ENCODE peak calls at places on chromosomes 4 and X, in four cellular contexts. M is HepG2, L is GM12878, J is H1. S is an unnamed sample.
A peak's percentile ranks its signal among the peaks of the same experiment; 100 is the strongest.

GRCh38 chr4:142707397-142707796 is 138.7 kb downstream of the INPP4B start:
- DNase-seq in M (no peak), L (no peak), J (no peak), S (no peak)

GRCh38 chrX:20237864-20238263 is 28.8 kb downstream of the RPS6KA3 start:
- DNase-seq in M (no peak), L (no peak), J (no peak), S (no peak)

GRCh38 chr4:109588176-109588575 is 28.1 kb downstream of the MCUB start:
- DNase-seq in M (no peak), L (peak; percentile 58), J (no peak), S (no peak)

GRCh38 chrX:107823456-107823855 is 2.2 kb upstream of the MID2 start:
- DNase-seq in M (no peak), L (no peak), J (no peak), S (no peak)

GRCh38 chr4:140071806-140072205 is 82.2 kb downstream of the MAML3 start:
- DNase-seq in M (no peak), L (peak; percentile 35), J (no peak), S (no peak)

GRCh38 chr4:155952546-155952945 is 1.1 kb downstream of the CTSO start:
- DNase-seq in M (no peak), L (no peak), J (no peak), S (no peak)

GRCh38 chr4:83644677-83645639 is 109.0 kb downstream of the GPAT3 start:
- DNase-seq in M (peak; percentile 52), L (peak; percentile 28), J (no peak), S (peak; percentile 66)

GRCh38 chrX:102712967-102713677 is 874 bp downstream of the GPRASP2 start:
- DNase-seq in M (no peak), L (no peak), J (no peak), S (peak; percentile 33)

GRCh38 chrX:119624951-119625668 is 18.9 kb upstream of the NKRF start:
- DNase-seq in M (no peak), L (no peak), J (no peak), S (no peak)

GRCh38 chr4:137124278-137124932 is 407.9 kb downstream of the PCDH18 start:
- DNase-seq in M (peak; percentile 17), L (peak; percentile 1), J (no peak), S (no peak)

GRCh38 chr4:153140294-153140693 is 63.9 kb upstream of the TRIM2 start:
- DNase-seq in M (no peak), L (no peak), J (no peak), S (no peak)

GRCh38 chr4:3572363-3572762 is 40.1 kb upstream of the LRPAP1 start:
- DNase-seq in M (no peak), L (no peak), J (no peak), S (no peak)

GRCh38 chrX:15349046-15349445 is 13.7 kb upstream of the PIGA start:
- DNase-seq in M (peak; percentile 55), L (no peak), J (no peak), S (peak; percentile 69)

GRCh38 chrX:111270339-111270738 is at the start of gene CAPN6:
- DNase-seq in M (no peak), L (no peak), J (peak; percentile 27), S (no peak)

GRCh38 chrX:15683193-15683592 is 18.6 kb upstream of the CLTRN start:
- DNase-seq in M (no peak), L (no peak), J (no peak), S (peak; percentile 9)

GRCh38 chr4:154928640-154929257 is 147.7 kb downstream of the RBM46 start:
- DNase-seq in M (peak; percentile 32), L (no peak), J (peak; percentile 17), S (no peak)

GRCh38 chr4:113292371-113293042 is 243.1 kb downstream of the ANK2 start:
- DNase-seq in M (no peak), L (no peak), J (peak; percentile 84), S (no peak)

GRCh38 chr4:48746608-48747374 is 33.3 kb downstream of the FRYL start:
- DNase-seq in M (no peak), L (no peak), J (no peak), S (no peak)

GRCh38 chrX:49292400-49293362 is 10.8 kb upstream of the GAGE10 start:
- DNase-seq in M (no peak), L (no peak), J (no peak), S (no peak)

GRCh38 chr4:93659629-93660028 is 168.9 kb upstream of the ATOH1 start:
- DNase-seq in M (no peak), L (no peak), J (no peak), S (no peak)

GRCh38 chrX:150680974-150681373 is 12.2 kb upstream of the MTMR1 start:
- DNase-seq in M (peak; percentile 7), L (no peak), J (no peak), S (peak; percentile 29)

GRCh38 chr4:1337376-1337831 is 9.6 kb upstream of the UVSSA start:
- DNase-seq in M (peak; percentile 29), L (no peak), J (no peak), S (no peak)

GRCh38 chr4:71235321-71236206 is 103.3 kb upstream of the SLC4A4 start:
- DNase-seq in M (no peak), L (no peak), J (no peak), S (no peak)

GRCh38 chr4:3321295-3321889 is 28.6 kb downstream of the RGS12 start:
- DNase-seq in M (no peak), L (no peak), J (no peak), S (no peak)

GRCh38 chrX:153909024-153909979 is 4.8 kb downstream of the AVPR2 start:
- DNase-seq in M (peak; percentile 10), L (no peak), J (no peak), S (peak; percentile 76)

GRCh38 chrX:119602701-119603255 is 3.4 kb downstream of the NKRF start:
- DNase-seq in M (no peak), L (no peak), J (no peak), S (no peak)

GRCh38 chrX:152876931-152877840 is 20.7 kb upstream of the ZNF185 start:
- DNase-seq in M (peak; percentile 13), L (no peak), J (no peak), S (no peak)

GRCh38 chr4:168688584-168688983 is 191.7 kb downstream of the PALLD start:
- DNase-seq in M (no peak), L (no peak), J (no peak), S (no peak)

GRCh38 chr4:88975925-88976511 is 81.0 kb downstream of the FAM13A start:
- DNase-seq in M (no peak), L (no peak), J (no peak), S (no peak)

GRCh38 chr4:41448935-41449334 is 89.0 kb upstream of the LIMCH1 start:
- DNase-seq in M (peak; percentile 3), L (no peak), J (no peak), S (peak; percentile 2)

GRCh38 chrX:19790829-19791228 is 96.6 kb downstream of the SH3KBP1 start:
- DNase-seq in M (no peak), L (no peak), J (no peak), S (no peak)

DNA sequence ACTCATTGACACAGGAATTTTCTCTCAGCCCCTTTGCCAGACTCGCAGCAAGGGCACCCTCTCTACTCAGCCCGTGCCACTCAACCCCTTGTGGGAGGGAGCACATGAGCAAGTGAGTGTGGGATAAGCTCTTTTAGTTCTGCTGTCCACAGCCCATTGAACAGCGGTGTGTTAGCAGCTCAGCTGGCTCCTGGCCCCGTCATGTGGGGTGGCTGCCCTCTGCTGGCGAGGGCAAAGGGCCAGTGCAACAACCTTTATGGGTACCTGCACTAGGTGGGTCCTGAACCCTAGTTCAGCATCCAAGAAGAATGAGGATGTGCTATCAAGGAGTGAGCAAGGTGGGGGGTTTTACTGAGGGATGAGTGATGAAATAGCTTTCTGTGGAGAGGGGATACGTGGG is 85.0 kb upstream of the ZNF81 start:
- DNase-seq in M (no peak), L (no peak), J (no peak), S (peak; percentile 27)
- TF ChIP-seq BRCA1 in M (no peak), L (no peak), J (no peak), S (no peak)

GRCh38 chr4:54525602-54526001 is 132.2 kb upstream of the KIT start:
- DNase-seq in M (no peak), L (no peak), J (no peak), S (no peak)

GRCh38 chr4:54527532-54527931 is 130.2 kb upstream of the KIT start:
- DNase-seq in M (no peak), L (no peak), J (no peak), S (no peak)

DNA sequence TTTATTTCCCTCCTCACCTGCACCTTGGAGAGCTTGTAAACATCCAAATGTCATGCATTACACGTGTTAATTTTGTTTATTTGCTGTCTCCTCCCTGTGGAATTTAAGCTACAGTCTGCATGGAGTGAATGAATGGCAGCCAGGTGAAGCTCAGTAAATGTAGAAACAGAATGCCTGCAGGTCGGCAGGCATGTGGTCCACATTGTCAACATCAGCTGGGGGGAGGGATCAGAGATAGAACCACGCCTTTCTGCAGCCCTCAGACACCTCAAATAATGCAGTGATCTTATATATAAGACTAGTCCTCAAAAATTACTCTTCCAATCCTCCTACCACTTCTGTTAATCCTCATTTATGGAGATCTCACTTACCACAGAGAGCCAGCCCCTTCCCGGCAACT is 131.2 kb upstream of the KIT start:
- DNase-seq in M (no peak), L (no peak), J (no peak), S (no peak)
- TF ChIP-seq ATF2 in M (no peak), L (no peak), J (no peak), S (no peak)

GRCh38 chr4:122661661-122662160 is 40.8 kb upstream of the IL21 start:
- DNase-seq in M (no peak), L (no peak), J (no peak), S (no peak)

GRCh38 chr4:122658377-122658776 is 37.5 kb upstream of the IL21 start:
- DNase-seq in M (no peak), L (no peak), J (no peak), S (no peak)

GRCh38 chr4:122658818-122659295 is 38.0 kb upstream of the IL21 start:
- DNase-seq in M (no peak), L (peak; percentile 20), J (no peak), S (no peak)

GRCh38 chr4:122662701-122663100 is 41.8 kb upstream of the IL21 start:
- DNase-seq in M (no peak), L (no peak), J (no peak), S (no peak)

GRCh38 chr4:122661176-122661575 is 40.3 kb upstream of the IL21 start:
- DNase-seq in M (no peak), L (no peak), J (no peak), S (no peak)
- TF ChIP-seq BRCA1 in M (no peak), L (no peak), J (no peak), S (no peak)

GRCh38 chr4:120842046-120842445 is 80.5 kb downstream of the PRDM5 start:
- DNase-seq in M (no peak), L (no peak), J (no peak), S (no peak)

GRCh38 chr4:120841580-120841979 is 80.9 kb downstream of the PRDM5 start:
- DNase-seq in M (no peak), L (no peak), J (no peak), S (no peak)

GRCh38 chr4:120844528-120844921 is 78.0 kb downstream of the PRDM5 start:
- DNase-seq in M (no peak), L (peak; percentile 33), J (no peak), S (no peak)

GRCh38 chr4:120847019-120847582 is 75.4 kb downstream of the PRDM5 start:
- DNase-seq in M (no peak), L (no peak), J (no peak), S (no peak)

GRCh38 chr4:120843840-120844527 is 78.5 kb downstream of the PRDM5 start:
- DNase-seq in M (no peak), L (no peak), J (peak; percentile 13), S (no peak)
- TF ChIP-seq ATF2 in M (no peak), L (no peak), J (no peak), S (no peak)